ENCODE peak calls at places on chromosomes 12 and 14, in eight cellular contexts. M, G, I, Q, N, S, D and J are unnamed samples.

GRCh38 chr12:132551271-132552120 is 58.9 kb downstream of the LRCOL1 start:
- DNase-seq in M (no peak), G (no peak), I (no peak), Q (no peak), N (no peak), S (no peak), D (no peak), J (no peak)

GRCh38 chr14:37992489-37992888 is 215.2 kb upstream of the SSTR1 start:
- DNase-seq in M (no peak), G (no peak), I (no peak), Q (no peak), N (no peak), S (no peak), D (peak), J (no peak)

GRCh38 chr12:60257063-60257462 is 661.2 kb downstream of the SLC16A7 start:
- DNase-seq in M (peak), G (peak), I (peak), Q (peak), N (peak), S (peak), D (no peak), J (peak)

GRCh38 chr14:64944861-64945260 is 2.3 kb upstream of the GPX2 start:
- DNase-seq in M (no peak), G (no peak), I (no peak), Q (no peak), N (no peak), S (no peak), D (no peak), J (no peak)

GRCh38 chr12:40010899-40011774 is 94.7 kb downstream of the SLC2A13 start:
- DNase-seq in M (peak), G (peak), I (peak), Q (peak), N (peak), S (peak), D (peak), J (peak)

GRCh38 chr12:89439946-89440345 is 84.7 kb downstream of the GALNT4 start:
- DNase-seq in M (peak), G (no peak), I (peak), Q (no peak), N (no peak), S (peak), D (no peak), J (peak)

GRCh38 chr14:69539631-69540410 is 34.9 kb downstream of the CCDC177 start:
- DNase-seq in M (peak), G (peak), I (peak), Q (no peak), N (no peak), S (peak), D (no peak), J (peak)

GRCh38 chr14:92589213-92589852 is 75.8 kb downstream of the RIN3 start:
- DNase-seq in M (peak), G (peak), I (peak), Q (no peak), N (peak), S (no peak), D (peak), J (peak)

GRCh38 chr12:120224304-120225199 is 23.6 kb upstream of the RPLP0 start:
- DNase-seq in M (no peak), G (no peak), I (peak), Q (no peak), N (no peak), S (no peak), D (no peak), J (no peak)

GRCh38 chr12:52074656-52075408 is 4.7 kb upstream of the SMIM41 start:
- DNase-seq in M (no peak), G (no peak), I (no peak), Q (no peak), N (no peak), S (no peak), D (no peak), J (no peak)

GRCh38 chr12:8662592-8662991 is at the start of gene MFAP5:
- DNase-seq in M (peak), G (no peak), I (no peak), Q (no peak), N (peak), S (peak), D (no peak), J (peak)

GRCh38 chr12:124853781-124854636 is 9.7 kb downstream of the SCARB1 start:
- DNase-seq in M (no peak), G (no peak), I (no peak), Q (no peak), N (no peak), S (no peak), D (no peak), J (no peak)

GRCh38 chr14:37945959-37946358 is 261.7 kb upstream of the SSTR1 start:
- DNase-seq in M (no peak), G (no peak), I (no peak), Q (no peak), N (no peak), S (no peak), D (no peak), J (no peak)

GRCh38 chr12:50164963-50165362 is 2.2 kb downstream of the CERS5 start:
- DNase-seq in M (no peak), G (peak), I (no peak), Q (no peak), N (no peak), S (no peak), D (no peak), J (no peak)

GRCh38 chr12:50166776-50167025 is 468 bp downstream of the CERS5 start:
- DNase-seq in M (no peak), G (no peak), I (no peak), Q (no peak), N (no peak), S (peak), D (no peak), J (no peak)

GRCh38 chr12:50162225-50162624 is 4.9 kb downstream of the CERS5 start:
- DNase-seq in M (no peak), G (peak), I (peak), Q (no peak), N (no peak), S (peak), D (no peak), J (no peak)

GRCh38 chr12:50167026-50167742 is at the start of gene CERS5:
- DNase-seq in M (peak), G (peak), I (peak), Q (peak), N (peak), S (peak), D (peak), J (peak)
- TF ChIP-seq CTCF in M (no peak), G (no peak), I (no peak), Q (no peak), N (peak), S (no peak), D (no peak), J (no peak)

DNA sequence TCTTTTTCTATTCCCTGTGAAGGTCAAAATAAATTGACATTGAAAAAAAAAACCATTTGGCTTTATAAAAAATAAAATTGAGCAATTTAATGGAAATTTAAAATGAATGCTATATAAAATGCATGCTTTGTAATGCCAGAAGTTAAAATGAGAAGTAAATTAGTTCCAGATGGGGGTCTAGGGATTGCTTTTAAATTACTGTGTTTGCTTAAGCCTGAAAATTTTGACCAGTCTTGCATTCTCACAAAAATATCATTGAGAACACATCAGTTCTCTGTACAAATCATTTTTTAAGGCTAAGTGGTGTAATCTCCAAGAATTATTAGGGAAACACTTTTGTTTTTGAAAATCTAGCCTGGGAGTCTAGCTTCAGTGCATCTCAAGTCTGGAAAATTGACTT is 90.7 kb downstream of the RERG start:
- DNase-seq in M (peak), G (no peak), I (no peak), Q (no peak), N (no peak), S (no peak), D (no peak), J (no peak)
- H3K4me3 ChIP-seq in M (no peak), G (no peak), I (no peak), Q (no peak), N (no peak), S (no peak), D (no peak), J (no peak)

GRCh38 chr14:102086972-102087761 is at the start of gene HSP90AA1:
- DNase-seq in M (peak), G (peak), I (peak), Q (peak), N (peak), S (peak), D (peak), J (peak)
- TF ChIP-seq CTCF in M (no peak), G (peak), I (no peak), Q (no peak), N (no peak), S (no peak), D (peak), J (peak)

DNA sequence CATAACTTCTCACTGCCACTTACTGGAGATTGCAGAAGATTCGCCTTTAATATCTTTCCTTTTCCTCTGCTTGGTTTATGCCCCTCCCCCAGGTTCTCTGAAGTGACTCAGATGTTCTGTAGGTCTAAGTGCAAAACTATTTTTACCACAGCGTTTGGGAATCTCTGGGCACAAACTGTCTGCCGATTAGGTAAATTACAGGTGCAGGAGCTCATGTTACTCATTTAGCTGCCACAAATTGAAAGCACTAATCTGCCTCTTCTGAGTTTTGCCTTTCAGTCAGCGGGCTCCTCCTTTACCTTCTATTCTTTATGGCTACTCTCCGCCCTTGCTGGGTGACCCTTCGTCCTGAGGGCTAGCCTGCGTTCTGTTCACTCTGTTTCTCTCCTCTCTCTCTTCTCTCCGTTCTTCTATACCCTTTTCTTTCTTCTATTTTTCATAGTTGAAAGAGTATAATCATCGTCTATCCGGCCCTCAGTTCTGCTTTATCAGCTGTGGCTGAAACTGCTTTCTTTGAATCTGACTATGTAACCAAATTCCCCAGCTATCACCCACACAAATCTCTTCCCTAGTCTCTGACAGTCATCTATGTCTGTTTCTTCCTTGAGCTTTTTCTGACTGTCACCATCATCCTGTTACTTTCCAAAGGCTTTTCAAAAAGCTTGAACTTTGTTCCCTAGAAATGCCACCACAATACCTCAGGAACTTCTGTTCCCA is 4.4 kb upstream of the MYF6 start:
- DNase-seq in M (peak), G (peak), I (peak), Q (no peak), N (no peak), S (peak), D (peak), J (peak)
- H3K4me3 ChIP-seq in M (no peak), G (peak), I (peak), Q (no peak), N (no peak), S (peak), D (peak), J (no peak)

DNA sequence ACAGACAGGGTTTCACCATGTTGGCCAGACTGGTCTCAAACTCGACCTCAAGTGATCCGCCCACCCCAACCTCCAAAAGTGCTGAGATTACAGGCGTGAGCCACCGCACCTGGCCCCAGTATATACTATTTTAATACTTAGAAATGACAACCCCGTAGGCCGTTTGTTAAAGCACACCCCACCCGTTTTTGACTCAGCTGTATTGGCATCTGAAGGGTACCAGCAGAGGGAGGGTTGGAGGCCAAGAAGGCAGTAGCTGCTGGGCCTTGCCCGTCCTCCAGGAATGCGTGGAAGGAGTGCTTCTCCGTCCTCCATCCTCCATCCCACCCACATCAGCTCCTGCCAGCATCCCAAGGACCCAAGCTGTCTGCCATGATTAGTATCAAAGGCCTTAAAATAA is 6.3 kb upstream of the NIN start:
- DNase-seq in M (no peak), G (no peak), I (no peak), Q (no peak), N (no peak), S (no peak), D (no peak), J (no peak)
- TF ChIP-seq CTCF in M (no peak), G (no peak), I (no peak), Q (no peak), N (no peak), S (no peak), D (no peak), J (no peak)

DNA sequence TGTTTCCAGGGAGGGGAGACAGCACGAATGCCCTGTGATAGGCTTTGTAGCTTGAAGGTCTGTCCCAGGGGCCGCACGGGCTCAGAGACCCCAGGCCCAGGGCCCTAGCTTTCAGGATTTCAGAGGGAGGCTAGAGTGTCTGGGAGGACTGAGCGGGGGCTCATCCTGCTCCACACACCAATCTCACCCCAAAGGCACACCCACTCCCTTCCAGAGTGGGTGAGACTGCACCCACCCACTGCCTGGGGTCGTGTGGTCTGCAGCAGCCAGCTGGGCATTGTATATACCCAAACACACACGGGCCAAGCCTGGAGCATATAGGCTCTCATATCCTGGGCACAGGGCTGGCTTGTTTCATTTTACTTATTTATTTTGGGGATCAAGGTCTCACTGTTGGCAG is 5.8 kb upstream of the SLC25A47 start:
- DNase-seq in M (no peak), G (no peak), I (no peak), Q (no peak), N (no peak), S (no peak), D (no peak), J (no peak)
- H3K4me3 ChIP-seq in M (no peak), G (no peak), I (no peak), Q (no peak), N (no peak), S (no peak), D (no peak), J (no peak)